ENCODE peak calls at places on chromosomes 12 and 14, in eight cellular contexts. V, X, T, E, R, A, Y and Z are unnamed samples.

GRCh38 chr12:6215120-6215807 is 15.1 kb downstream of the CD9 start:
- DNase-seq in A (no peak), V (no peak), X (no peak), T (no peak), R (no peak), E (peak; percentile 43), Y (no peak), Z (no peak)

GRCh38 chr14:80959448-80960006 is 4.1 kb downstream of the TSHR start:
- DNase-seq in R (no peak), T (peak; percentile 1), Y (no peak), A (no peak), X (no peak), V (peak; percentile 25), E (no peak), Z (peak; percentile 11)

GRCh38 chr14:65098586-65098985 is 3.7 kb downstream of the MAX start:
- DNase-seq in X (no peak), Y (no peak), E (no peak), R (no peak), T (no peak), V (no peak), A (no peak), Z (no peak)

GRCh38 chr12:55707841-55708694 is at the start of gene ITGA7:
- DNase-seq in E (peak; percentile 77), Y (peak; percentile 92), A (peak; percentile 74), V (peak; percentile 70), T (no peak), X (no peak), R (no peak), Z (peak; percentile 64)

GRCh38 chr12:15600223-15600935 is 188.8 kb downstream of the EPS8 start:
- DNase-seq in A (no peak), X (no peak), E (no peak), R (no peak), T (no peak), Y (no peak), V (no peak), Z (no peak)

GRCh38 chr12:109934026-109934425 is 34.0 kb downstream of the TCHP start:
- DNase-seq in T (no peak), A (no peak), X (no peak), Y (no peak), V (no peak), R (no peak), E (peak; percentile 28), Z (no peak)

GRCh38 chr14:100621806-100622205 is 34.6 kb upstream of the BEGAIN start:
- DNase-seq in A (no peak), T (no peak), V (no peak), X (no peak), R (no peak), Y (peak; percentile 48), E (no peak), Z (no peak)

GRCh38 chr12:110863161-110863560 is 16.4 kb downstream of the CCDC63 start:
- DNase-seq in R (no peak), E (no peak), V (no peak), X (no peak), Y (no peak), A (no peak), T (no peak), Z (no peak)

DNA sequence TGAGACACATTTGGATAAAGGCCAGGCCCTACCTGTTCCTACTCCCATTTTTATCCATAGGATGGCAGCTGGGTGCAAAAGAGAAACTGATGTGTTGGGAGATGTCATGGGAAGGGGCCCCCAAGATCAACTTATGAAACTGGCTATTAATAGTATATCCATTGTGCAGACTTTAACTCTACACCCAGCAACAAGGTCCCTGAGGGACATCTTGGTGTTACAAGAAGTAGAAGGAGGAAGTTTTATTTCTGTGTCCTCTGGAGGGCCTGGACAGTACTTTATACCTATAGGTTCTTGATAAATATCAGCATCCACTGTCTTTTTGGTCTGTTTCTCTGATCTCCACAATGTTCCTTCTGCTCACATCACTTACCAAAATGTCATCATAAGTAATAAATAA is 84.6 kb downstream of the BTG1 start:
- DNase-seq in Y (no peak), T (no peak), X (no peak), A (no peak), V (no peak), E (no peak), R (no peak), Z (no peak)
- H3K4me1 ChIP-seq in Y (peaks cover 50% of the 10 kb centered on the region), T (peaks cover 10% of the 10 kb centered on the region), X (peaks cover 8% of the 10 kb centered on the region), A (peaks cover 31% of the 10 kb centered on the region), V (no peaks in the 10 kb centered on the region), E (peaks cover 40% of the 10 kb centered on the region), R (peaks cover 39% of the 10 kb centered on the region), Z (peaks cover 48% of the 10 kb centered on the region)

GRCh38 chr14:96039633-96040311 is 610 bp downstream of the C14orf132 start:
- DNase-seq in Y (peak; percentile 70), R (no peak), E (peak; percentile 24), A (no peak), V (no peak), X (no peak), T (no peak), Z (peak; percentile 32)

GRCh38 chr14:96038920-96039632 is at the start of gene C14orf132:
- DNase-seq in T (no peak), E (peak; percentile 52), A (peak; percentile 58), V (peak; percentile 55), R (no peak), X (peak; percentile 59), Y (peak; percentile 85), Z (peak; percentile 63)

GRCh38 chr14:96038558-96038919 is 623 bp upstream of the C14orf132 start:
- DNase-seq in A (no peak), T (no peak), V (no peak), Y (no peak), E (no peak), R (no peak), X (no peak), Z (no peak)

GRCh38 chr14:96040836-96041371 is 1.7 kb downstream of the C14orf132 start:
- DNase-seq in V (no peak), E (no peak), R (no peak), Y (no peak), X (no peak), T (no peak), A (no peak), Z (no peak)

DNA sequence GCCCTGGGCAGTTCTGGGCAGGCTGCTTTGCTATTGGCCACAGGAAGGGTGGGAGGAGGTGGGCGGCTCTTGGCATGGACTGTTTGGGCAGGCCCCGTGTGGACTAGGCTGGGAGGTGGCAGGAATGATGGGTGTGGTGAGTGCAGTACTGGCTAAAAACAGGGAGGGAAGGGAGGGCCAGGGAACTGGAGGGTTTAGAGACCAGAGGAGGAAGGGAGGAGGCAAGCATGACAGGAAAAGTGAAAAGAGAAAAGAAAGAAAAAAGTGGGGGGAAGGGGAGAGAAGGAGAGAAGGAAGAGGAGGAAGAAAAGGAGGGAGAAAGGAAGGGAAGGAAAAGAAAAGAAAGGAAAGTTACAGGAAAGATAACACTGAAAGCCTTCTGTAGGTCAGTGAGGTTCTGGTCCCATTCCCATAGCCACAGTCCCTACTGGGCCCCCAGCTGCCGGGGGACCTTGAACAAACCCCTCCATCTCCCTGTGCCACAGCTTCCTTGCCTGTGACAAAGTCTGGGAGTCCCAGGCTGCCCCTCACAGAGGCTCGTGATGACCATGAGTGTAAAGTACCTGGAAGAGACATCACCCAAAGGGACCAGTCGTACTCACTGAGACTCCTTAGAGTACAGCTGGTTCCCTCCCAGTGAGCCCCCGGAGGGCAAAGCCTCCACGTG is 1.1 kb upstream of the C14orf132 start:
- DNase-seq in R (no peak), X (peak; percentile 44), E (peak; percentile 34), V (no peak), Y (peak; percentile 77), A (peak; percentile 57), T (no peak), Z (no peak)
- TF ChIP-seq POLR2A in R (no peak), X (no peak), E (no peak), V (no peak), Y (no peak), A (no peak), T (no peak), Z (no peak)

GRCh38 chr14:105482486-105483110 is 4.1 kb upstream of the CRIP1 start:
- DNase-seq in A (no peak), R (no peak), X (no peak), V (no peak), Y (no peak), E (no peak), T (no peak), Z (no peak)

GRCh38 chr14:105481886-105482454 is 4.7 kb upstream of the CRIP1 start:
- DNase-seq in V (peak; percentile 93), R (peak; percentile 93), X (peak; percentile 94), A (peak; percentile 93), T (peak; percentile 80), Y (peak; percentile 97), E (peak; percentile 96), Z (peak; percentile 98)

GRCh38 chr14:105479438-105480164 is 5.0 kb downstream of the CRIP2 start:
- DNase-seq in Y (no peak), E (no peak), X (no peak), V (no peak), R (no peak), T (no peak), A (no peak), Z (no peak)

GRCh38 chr14:105480165-105480564 is 5.5 kb downstream of the CRIP2 start:
- DNase-seq in X (no peak), E (no peak), V (no peak), R (no peak), A (no peak), T (no peak), Y (no peak), Z (no peak)

DNA sequence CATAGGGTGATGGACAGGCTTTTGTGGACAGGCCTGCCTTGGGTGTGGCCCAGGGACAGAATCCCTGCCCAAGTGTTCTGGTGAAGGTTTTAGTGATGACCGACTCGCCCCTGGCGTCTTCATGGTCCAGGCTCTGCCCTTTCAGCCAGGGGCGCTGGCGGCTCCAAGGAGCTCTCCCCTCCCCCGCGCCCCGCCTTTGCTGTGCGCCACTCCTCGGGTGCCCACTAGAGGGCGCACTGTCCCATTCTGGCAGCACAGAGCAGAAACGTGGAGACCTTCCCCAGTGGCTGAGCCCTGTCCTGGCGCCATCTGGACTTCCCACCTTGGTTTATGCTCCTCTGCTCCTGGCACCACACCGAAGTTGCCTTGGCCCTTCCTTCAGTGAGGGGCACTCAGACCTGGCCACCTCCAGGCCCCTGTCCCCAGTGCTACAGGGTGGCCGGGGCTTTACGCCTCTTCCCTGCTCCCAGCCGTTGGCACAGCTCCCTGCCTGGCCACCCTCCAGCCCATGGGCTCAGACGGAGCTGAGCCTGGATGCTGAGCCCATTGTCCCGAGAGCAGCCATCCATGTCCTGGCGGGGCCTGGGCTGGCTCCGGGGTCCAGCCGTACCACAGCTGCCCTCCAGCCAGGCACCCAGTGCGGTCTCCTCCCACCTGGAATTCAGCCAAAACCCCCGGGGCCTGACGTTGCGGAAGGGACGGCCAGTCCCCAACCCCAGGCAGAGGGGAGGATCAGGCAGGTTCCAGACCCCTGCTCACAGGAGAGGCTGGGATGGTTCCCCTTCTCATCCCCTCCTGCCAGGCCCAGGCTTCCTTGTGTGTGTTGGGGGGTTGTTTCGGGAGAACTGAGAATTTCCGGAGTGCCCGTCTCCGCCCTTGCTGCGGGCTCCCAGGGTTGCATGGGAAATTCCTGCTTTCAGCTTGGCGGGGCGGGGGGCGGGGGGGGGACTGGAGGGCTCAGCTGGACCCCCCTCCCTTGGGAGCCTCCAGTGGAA is 5.6 kb upstream of the CRIP1 start:
- DNase-seq in E (peak; percentile 86), Y (peak; percentile 94), R (peak; percentile 67), A (peak; percentile 91), X (peak; percentile 91), V (peak; percentile 84), T (no peak), Z (peak; percentile 92)
- H3K4me3 ChIP-seq in E (peak overlapping the region; percentile 48), Y (peak overlapping the region; percentile 51), R (peak overlapping the region; percentile 61), A (peak overlapping the region; percentile 29), X (peak overlapping the region; percentile 24), V (no peak overlapping the region), T (peak overlapping the region; percentile 34), Z (no peak overlapping the region)

GRCh38 chr14:91010153-91010533 is 50.3 kb downstream of the RPS6KA5 start:
- DNase-seq in V (no peak), X (no peak), T (no peak), A (no peak), R (no peak), Y (no peak), E (no peak), Z (no peak)

GRCh38 chr14:91008759-91009409 is 51.6 kb downstream of the RPS6KA5 start:
- DNase-seq in X (no peak), V (no peak), A (no peak), T (no peak), Y (no peak), E (no peak), R (no peak), Z (no peak)

GRCh38 chr14:91004987-91005386 is 55.5 kb downstream of the RPS6KA5 start:
- DNase-seq in Y (no peak), V (no peak), E (no peak), A (no peak), R (no peak), T (no peak), X (no peak), Z (no peak)

GRCh38 chr14:91009501-91010152 is 50.8 kb downstream of the RPS6KA5 start:
- DNase-seq in A (no peak), Y (no peak), E (no peak), X (no peak), R (no peak), T (no peak), V (no peak), Z (no peak)

GRCh38 chr14:91005716-91006115 is 54.7 kb downstream of the RPS6KA5 start:
- DNase-seq in R (no peak), E (no peak), T (no peak), X (no peak), A (no peak), V (no peak), Y (no peak), Z (no peak)
- H3K4me1 ChIP-seq in R (no peaks in the 10 kb centered on the region), E (peaks cover 17% of the 10 kb centered on the region), T (peaks cover 20% of the 10 kb centered on the region), X (no peaks in the 10 kb centered on the region), A (peaks cover 9% of the 10 kb centered on the region), V (no peaks in the 10 kb centered on the region), Y (peaks cover 48% of the 10 kb centered on the region), Z (peaks cover 21% of the 10 kb centered on the region)